ENCODE peak calls at places on chromosomes 5 and 9, in four cellular contexts. P, T, I and V are unnamed samples.

GRCh38 chr9:37329576-37329975 is 92.9 kb upstream of the GRHPR start:
- DNase-seq in T (no peak), I (no peak), P (no peak), V (peak; percentile 68)

GRCh38 chr5:172705576-172706084 is 64.6 kb downstream of the NEURL1B start:
- DNase-seq in I (no peak), P (no peak), T (no peak), V (no peak)

GRCh38 chr9:114321759-114322158 is 1.1 kb upstream of the ORM1 start:
- DNase-seq in I (no peak), P (no peak), T (no peak), V (no peak)

GRCh38 chr5:106167766-106168165 is 1503.0 kb downstream of the EFNA5 start:
- DNase-seq in P (no peak), T (no peak), I (no peak), V (no peak)

GRCh38 chr5:31049461-31049860 is 144.0 kb upstream of the CDH6 start:
- DNase-seq in P (no peak), T (no peak), I (no peak), V (no peak)

GRCh38 chr5:148290271-148291195 is 21.7 kb upstream of the SPINK7 start:
- DNase-seq in I (peak; percentile 21), P (no peak), T (no peak), V (no peak)

GRCh38 chr5:81213070-81213469 is 20.1 kb upstream of the CKMT2 start:
- DNase-seq in T (no peak), I (no peak), P (no peak), V (no peak)

GRCh38 chr9:81986051-81986450 is 2.5 kb upstream of the SPATA31D1 start:
- DNase-seq in T (no peak), P (no peak), I (no peak), V (no peak)

GRCh38 chr5:58481066-58481676 is 10.1 kb upstream of the GAPT start:
- DNase-seq in P (no peak), T (no peak), I (no peak), V (no peak)

GRCh38 chr9:89473762-89474469 is 24.0 kb downstream of the SEMA4D start:
- DNase-seq in I (no peak), P (no peak), T (no peak), V (no peak)

GRCh38 chr5:178205010-178205748 is 846 bp downstream of the HNRNPAB start:
- DNase-seq in T (peak; percentile 88), P (no peak), I (peak; percentile 50), V (peak; percentile 82)

GRCh38 chr5:99104538-99105132 is 175.8 kb upstream of the CHD1 start:
- DNase-seq in P (no peak), T (peak; percentile 29), I (peak; percentile 13), V (peak; percentile 31)

GRCh38 chr9:17165734-17166133 is 30.9 kb downstream of the CNTLN start:
- DNase-seq in P (no peak), T (no peak), I (no peak), V (no peak)

GRCh38 chr5:6397536-6398269 is 19.4 kb upstream of the MED10 start:
- DNase-seq in P (no peak), I (no peak), T (no peak), V (no peak)

GRCh38 chr5:90747175-90747574 is 188.6 kb downstream of the ADGRV1 start:
- DNase-seq in P (no peak), I (no peak), T (peak; percentile 21), V (no peak)

GRCh38 chr5:93510626-93511420 is 70.2 kb downstream of the NR2F1-AS1 start:
- DNase-seq in T (no peak), P (no peak), I (no peak), V (no peak)

GRCh38 chr9:121206516-121207370 is 5.1 kb upstream of the RAB14 start:
- DNase-seq in T (no peak), I (no peak), P (no peak), V (no peak)

GRCh38 chr9:125747053-125747764 is at the start of gene PBX3:
- DNase-seq in I (no peak), T (peak; percentile 68), P (no peak), V (peak; percentile 41)

GRCh38 chr5:59428391-59428790 is 465.1 kb downstream of the PDE4D start:
- DNase-seq in P (no peak), I (no peak), T (no peak), V (no peak)

GRCh38 chr5:125026900-125027731 is 280.7 kb upstream of the ZNF608 start:
- DNase-seq in T (no peak), P (no peak), I (no peak), V (no peak)

GRCh38 chr5:180601591-180602480 is 10.5 kb upstream of the SCGB3A1 start:
- DNase-seq in P (no peak), I (no peak), T (no peak), V (no peak)

GRCh38 chr5:160693831-160694473 is 158.1 kb downstream of the ATP10B start:
- DNase-seq in I (no peak), T (no peak), P (no peak), V (no peak)

GRCh38 chr9:37988041-37988440 is 81.0 kb downstream of the SHB start:
- DNase-seq in T (no peak), P (no peak), I (no peak), V (no peak)

GRCh38 chr9:34612788-34613390 is 992 bp upstream of the RPP25L start:
- DNase-seq in I (peak; percentile 73), T (peak; percentile 60), P (no peak), V (peak; percentile 86)

GRCh38 chr9:71895955-71896354 is 15.0 kb downstream of the ABHD17B start:
- DNase-seq in T (no peak), I (no peak), P (no peak), V (no peak)

GRCh38 chr9:121499427-121500164 is at the start of gene GGTA1:
- DNase-seq in P (no peak), T (peak; percentile 55), I (no peak), V (peak; percentile 33)

GRCh38 chr5:10366310-10367297 is 13.1 kb downstream of the MARCHF6 start:
- DNase-seq in T (no peak), P (no peak), I (no peak), V (no peak)

GRCh38 chr9:86741311-86742215 is 205.7 kb downstream of the GAS1 start:
- DNase-seq in P (no peak), I (no peak), T (no peak), V (no peak)

GRCh38 chr5:177980776-177981175 is 15.3 kb downstream of the PROP1 start:
- DNase-seq in T (no peak), P (no peak), I (no peak), V (no peak)

GRCh38 chr5:176631383-176631970 is 1.0 kb downstream of the EIF4E1B start:
- DNase-seq in P (no peak), I (no peak), T (no peak), V (no peak)

GRCh38 chr9:64773491-64773931 is 511.5 kb downstream of the FOXD4L5 start:
- DNase-seq in P (no peak), T (peak; percentile 2), I (no peak), V (no peak)

GRCh38 chr5:178542455-178542854 is 47.7 kb downstream of the COL23A1 start:
- DNase-seq in I (no peak), T (no peak), P (no peak), V (no peak)

GRCh38 chr9:129393064-129393463 is 215.0 kb upstream of the IER5L start:
- DNase-seq in I (no peak), T (no peak), P (no peak), V (no peak)

GRCh38 chr9:33167949-33168535 is 906 bp upstream of the B4GALT1 start:
- DNase-seq in I (no peak), P (no peak), T (peak; percentile 32), V (no peak)
- TF ChIP-seq SMC3 in I (no peak), P (no peak), T (no peak), V (no peak)

GRCh38 chr9:84669008-84669292 is 579 bp upstream of the NTRK2 start:
- DNase-seq in P (no peak), T (no peak), I (no peak), V (no peak)

GRCh38 chr9:84669293-84670105 is at the start of gene NTRK2:
- DNase-seq in T (no peak), I (no peak), P (no peak), V (peak; percentile 17)

GRCh38 chr9:84670801-84671153 is 1.2 kb downstream of the NTRK2 start:
- DNase-seq in P (no peak), T (no peak), I (no peak), V (no peak)

GRCh38 chr9:84671651-84672467 is 2.3 kb downstream of the NTRK2 start:
- DNase-seq in I (no peak), T (no peak), P (no peak), V (no peak)

DNA sequence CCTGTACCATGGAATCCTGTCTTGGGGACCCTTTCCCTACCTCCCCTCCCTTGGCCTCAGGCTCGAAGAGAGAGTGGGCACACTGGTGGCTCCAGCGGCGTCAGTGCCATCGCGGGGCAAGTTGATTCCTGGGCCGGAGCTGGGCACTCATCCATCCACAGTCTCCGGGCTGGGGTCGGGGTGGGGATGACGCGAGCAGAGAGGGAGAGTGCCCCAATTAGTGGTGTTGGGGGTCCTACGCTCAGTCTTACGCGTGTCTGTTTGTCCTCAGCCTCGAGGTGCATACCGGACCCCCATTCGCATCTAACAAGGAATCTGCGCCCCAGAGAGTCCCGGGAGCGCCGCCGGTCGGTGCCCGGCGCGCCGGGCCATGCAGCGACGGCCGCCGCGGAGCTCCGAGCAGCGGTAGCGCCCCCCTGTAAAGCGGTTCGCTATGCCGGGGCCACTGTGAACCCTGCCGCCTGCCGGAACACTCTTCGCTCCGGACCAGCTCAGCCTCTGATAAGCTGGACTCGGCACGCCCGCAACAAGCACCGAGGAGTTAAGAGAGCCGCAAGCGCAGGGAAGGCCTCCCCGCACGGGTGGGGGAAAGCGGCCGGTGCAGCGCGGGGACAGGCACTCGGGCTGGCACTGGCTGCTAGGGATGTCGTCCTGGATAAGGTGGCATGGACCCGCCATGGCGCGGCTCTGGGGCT is 724 bp downstream of the NTRK2 start:
- DNase-seq in P (no peak), T (no peak), I (no peak), V (no peak)
- TF ChIP-seq KDM1A in P (no peak), T (no peak), I (no peak), V (no peak)

GRCh38 chr5:1385395-1386273 is 40.7 kb upstream of the CLPTM1L start:
- DNase-seq in T (peak; percentile 92), P (no peak), I (peak; percentile 20), V (peak; percentile 55)

GRCh38 chr5:1387876-1388275 is 43.0 kb upstream of the CLPTM1L start:
- DNase-seq in T (no peak), P (no peak), I (no peak), V (no peak)

GRCh38 chr5:1387059-1387755 is 42.3 kb upstream of the CLPTM1L start:
- DNase-seq in T (no peak), P (no peak), I (no peak), V (no peak)

GRCh38 chr5:1384521-1384920 is 39.6 kb upstream of the CLPTM1L start:
- DNase-seq in I (no peak), P (no peak), T (no peak), V (no peak)

DNA sequence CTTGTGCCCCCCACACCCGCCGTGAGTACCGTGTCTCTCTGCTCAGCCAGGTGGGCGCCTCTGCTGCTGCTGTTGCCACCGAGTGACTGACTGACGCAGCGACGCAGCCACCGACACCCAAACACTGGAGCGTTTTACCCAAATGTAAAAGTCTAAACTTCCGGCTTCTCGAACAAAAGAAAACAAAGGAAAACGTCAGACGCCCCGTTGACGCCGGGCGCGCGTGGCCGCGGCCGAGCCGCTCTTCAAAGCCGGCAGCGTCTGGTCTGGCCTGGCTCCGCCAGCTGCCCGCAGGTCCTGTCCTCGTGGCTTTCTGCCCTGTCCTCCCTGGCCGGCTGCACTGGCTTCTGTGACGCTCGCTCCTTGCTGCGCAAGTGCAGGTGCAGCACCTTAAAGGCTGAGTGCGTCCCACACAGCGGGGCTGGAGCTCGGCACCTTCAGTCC is 41.4 kb upstream of the CLPTM1L start:
- DNase-seq in P (no peak), I (no peak), T (peak; percentile 38), V (peak; percentile 26)
- TF ChIP-seq SMC3 in P (no peak), I (no peak), T (no peak), V (no peak)

GRCh38 chr9:90801507-90802289 is at the start of gene SYK:
- DNase-seq in T (peak; percentile 50), I (no peak), P (no peak), V (no peak)
- TF ChIP-seq KDM1A in T (no peak), I (no peak), P (no peak), V (no peak)

GRCh38 chr5:33423018-33423630 is 17.6 kb upstream of the TARS1 start:
- DNase-seq in I (peak; percentile 6), T (no peak), P (no peak), V (peak; percentile 39)
- TF ChIP-seq SMC3 in I (peak; percentile 48), T (no peak), P (no peak), V (peak; percentile 74)